ENCODE peak calls at places on chromosome 13, in seven cellular contexts. P is naive thymus-derived CD4-positive, alpha-beta T cell; E is coronary artery; L is stimulated activated CD4-positive, alpha-beta T cell treated with anti-CD3 and anti-CD28 coated beads, Interleukin-2, amount 100 ng/mL, for 24 hours; M is iris pigment epithelial cell; N is AG08396; J is cardiac septum. Z is an unnamed sample.

GRCh38 chr13:98896868-98897144 is 81.1 kb downstream of the DOCK9 start:
- DNase-seq in P (no peak), E (no peak), L (no peak), M (peak), N (no peak), J (no peak), Z (no peak)

GRCh38 chr13:42769650-42770049 is 11.7 kb upstream of the FAM216B start:
- DNase-seq in P (no peak), E (no peak), L (no peak), M (peak), N (no peak), J (no peak), Z (no peak)

GRCh38 chr13:46914341-46914740 is 17.5 kb upstream of the HTR2A start:
- DNase-seq in P (no peak), E (no peak), L (no peak), M (no peak), N (no peak), J (no peak), Z (no peak)

GRCh38 chr13:100789968-100790367 is 115.4 kb upstream of the TMTC4 start:
- DNase-seq in P (no peak), E (no peak), L (no peak), M (no peak), N (no peak), J (no peak), Z (no peak)

GRCh38 chr13:113414335-113414734 is 39.0 kb downstream of the ADPRHL1 start:
- DNase-seq in P (no peak), E (no peak), L (no peak), M (no peak), N (no peak), J (no peak), Z (no peak)

GRCh38 chr13:113820813-113821651 is 42.8 kb downstream of the GAS6 start:
- DNase-seq in P (no peak), E (peak), L (no peak), M (peak), N (peak), J (peak), Z (no peak)

GRCh38 chr13:50268500-50268899 is 253.3 kb downstream of the KCNRG start:
- DNase-seq in P (no peak), E (no peak), L (no peak), M (peak), N (no peak), J (no peak), Z (no peak)

GRCh38 chr13:48533207-48533499 is 273 bp upstream of the RCBTB2 start:
- DNase-seq in P (no peak), E (no peak), L (no peak), M (no peak), N (no peak), J (no peak), Z (no peak)

GRCh38 chr13:21670006-21670882 is 629 bp upstream of the FGF9 start:
- DNase-seq in P (peak), E (no peak), L (peak), M (peak), N (peak), J (peak), Z (peak)

GRCh38 chr13:101942535-101943157 is 459.2 kb downstream of the FGF14 start:
- DNase-seq in P (no peak), E (no peak), L (no peak), M (no peak), N (no peak), J (no peak), Z (no peak)

GRCh38 chr13:49681837-49682236 is 9.4 kb downstream of the EBPL start:
- DNase-seq in P (no peak), E (no peak), L (no peak), M (peak), N (peak), J (no peak), Z (no peak)

GRCh38 chr13:77448689-77449088 is 86.8 kb upstream of the SCEL start:
- DNase-seq in P (no peak), E (no peak), L (no peak), M (no peak), N (no peak), J (no peak), Z (no peak)

GRCh38 chr13:70249332-70250064 is 141.2 kb upstream of the KLHL1 start:
- DNase-seq in P (no peak), E (no peak), L (no peak), M (peak), N (no peak), J (no peak), Z (no peak)

GRCh38 chr13:26968431-26969335 is 202.9 kb downstream of the USP12 start:
- DNase-seq in P (no peak), E (no peak), L (no peak), M (no peak), N (no peak), J (no peak), Z (no peak)

GRCh38 chr13:33610471-33611015 is 207.4 kb upstream of the RFC3 start:
- DNase-seq in P (peak), E (peak), L (peak), M (peak), N (peak), J (peak), Z (peak)

Z was measured in stimulated activated naive CD4-positive, alpha-beta T cell treated with Interleukin-2 at 50 U/mL for 16 hours.